ENCODE peak calls at places on chromosomes 11 and 22, in eight cellular contexts. One of them, this sample, is unnamed.

GRCh38 chr11:106990322-106990721 is 28.0 kb downstream of the GUCY1A2 start:
- DNase-seq in AG09309: no peak
- DNase-seq in lung: no peak
- DNase-seq in lower leg skin: no peak
- DNase-seq in coronary artery: no peak
- DNase-seq in endothelial cell: no peak
- DNase-seq in adrenal gland: no peak
- DNase-seq in cardiac muscle cell: no peak
- DNase-seq in this sample: no peak

GRCh38 chr11:61747389-61748285 is 4.8 kb upstream of the MYRF start:
- DNase-seq in AG09309: no peak
- DNase-seq in lung: peak
- DNase-seq in lower leg skin: peak
- DNase-seq in coronary artery: no peak
- DNase-seq in endothelial cell: peak
- DNase-seq in adrenal gland: peak
- DNase-seq in cardiac muscle cell: peak
- DNase-seq in this sample: peak

GRCh38 chr11:42840856-42841255 is 470.9 kb upstream of the API5 start:
- DNase-seq in AG09309: no peak
- DNase-seq in lung: no peak
- DNase-seq in lower leg skin: no peak
- DNase-seq in coronary artery: no peak
- DNase-seq in endothelial cell: no peak
- DNase-seq in adrenal gland: no peak
- DNase-seq in cardiac muscle cell: no peak
- DNase-seq in this sample: no peak

GRCh38 chr11:15985127-15985862 is 371.1 kb downstream of the SOX6 start:
- DNase-seq in AG09309: no peak
- DNase-seq in lung: peak
- DNase-seq in lower leg skin: no peak
- DNase-seq in coronary artery: no peak
- DNase-seq in endothelial cell: no peak
- DNase-seq in adrenal gland: no peak
- DNase-seq in cardiac muscle cell: peak
- DNase-seq in this sample: no peak

GRCh38 chr11:106608677-106609076 is 409.6 kb downstream of the GUCY1A2 start:
- DNase-seq in AG09309: peak
- DNase-seq in lung: no peak
- DNase-seq in lower leg skin: no peak
- DNase-seq in coronary artery: no peak
- DNase-seq in endothelial cell: no peak
- DNase-seq in adrenal gland: no peak
- DNase-seq in cardiac muscle cell: peak
- DNase-seq in this sample: no peak

GRCh38 chr11:15286465-15286864 is 171.7 kb downstream of the INSC start:
- DNase-seq in AG09309: no peak
- DNase-seq in lung: no peak
- DNase-seq in lower leg skin: no peak
- DNase-seq in coronary artery: no peak
- DNase-seq in endothelial cell: no peak
- DNase-seq in adrenal gland: no peak
- DNase-seq in cardiac muscle cell: no peak
- DNase-seq in this sample: no peak

GRCh38 chr22:28025866-28026575 is 107.0 kb upstream of the PITPNB start:
- DNase-seq in AG09309: no peak
- DNase-seq in lung: no peak
- DNase-seq in lower leg skin: peak
- DNase-seq in coronary artery: no peak
- DNase-seq in endothelial cell: no peak
- DNase-seq in adrenal gland: peak
- DNase-seq in cardiac muscle cell: no peak
- DNase-seq in this sample: no peak

GRCh38 chr22:44891293-44891747 is 118.5 kb downstream of the PHF21B start:
- DNase-seq in AG09309: no peak
- DNase-seq in lung: no peak
- DNase-seq in lower leg skin: peak
- DNase-seq in coronary artery: peak
- DNase-seq in endothelial cell: no peak
- DNase-seq in adrenal gland: no peak
- DNase-seq in cardiac muscle cell: no peak
- DNase-seq in this sample: no peak

GRCh38 chr22:29311468-29312217 is 3.9 kb downstream of the RASL10A start:
- DNase-seq in AG09309: no peak
- DNase-seq in lung: no peak
- DNase-seq in lower leg skin: peak
- DNase-seq in coronary artery: no peak
- DNase-seq in endothelial cell: no peak
- DNase-seq in adrenal gland: no peak
- DNase-seq in cardiac muscle cell: peak
- DNase-seq in this sample: no peak

GRCh38 chr22:46105494-46106278 is 44.6 kb upstream of the PPARA start:
- DNase-seq in AG09309: peak
- DNase-seq in lung: no peak
- DNase-seq in lower leg skin: no peak
- DNase-seq in coronary artery: no peak
- DNase-seq in endothelial cell: no peak
- DNase-seq in adrenal gland: peak
- DNase-seq in cardiac muscle cell: peak
- DNase-seq in this sample: no peak

GRCh38 chr11:12430912-12431311 is 53.5 kb downstream of the PARVA start:
- DNase-seq in AG09309: peak
- DNase-seq in lung: peak
- DNase-seq in lower leg skin: peak
- DNase-seq in coronary artery: peak
- DNase-seq in endothelial cell: no peak
- DNase-seq in adrenal gland: peak
- DNase-seq in cardiac muscle cell: peak
- DNase-seq in this sample: peak

DNA sequence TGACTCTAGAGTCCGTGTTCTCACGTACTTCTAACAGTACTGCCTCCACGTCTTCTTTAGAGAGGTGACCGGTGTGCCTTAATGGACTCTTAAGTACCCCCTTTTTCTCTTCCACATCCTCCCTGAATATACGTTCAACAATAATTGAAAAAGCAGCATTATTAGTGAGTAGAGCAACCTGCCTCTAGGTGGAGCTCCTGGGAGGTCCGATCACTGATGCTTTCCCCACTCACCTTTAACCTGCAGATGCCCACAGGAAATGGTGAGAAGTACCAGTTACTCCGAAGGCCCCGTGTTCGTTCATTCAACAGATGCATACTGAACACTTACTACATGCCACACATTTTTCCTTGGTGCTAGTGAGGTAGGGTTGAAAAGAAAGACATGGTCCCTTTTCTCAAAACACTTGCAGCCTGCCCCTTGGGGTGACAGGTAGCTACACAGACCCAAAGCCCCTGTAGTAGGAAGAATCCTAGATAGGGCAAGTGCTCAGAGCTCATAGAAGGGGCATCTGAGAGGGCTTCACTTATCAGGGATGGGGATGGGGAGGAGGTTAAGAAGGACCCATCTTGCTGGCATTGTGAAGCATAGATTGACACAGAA is 72.7 kb downstream of the FEZ1 start:
- DNase-seq in AG09309: no peak
- DNase-seq in lung: no peak
- DNase-seq in lower leg skin: no peak
- DNase-seq in coronary artery: no peak
- DNase-seq in endothelial cell: no peak
- DNase-seq in adrenal gland: no peak
- DNase-seq in cardiac muscle cell: no peak
- DNase-seq in this sample: no peak
- TF ChIP-seq CTCF in AG09309: peak
- TF ChIP-seq CTCF in lung: no peak
- TF ChIP-seq CTCF in lower leg skin: no peak
- TF ChIP-seq CTCF in coronary artery: no peak
- TF ChIP-seq CTCF in endothelial cell: peak
- TF ChIP-seq CTCF in adrenal gland: no peak
- TF ChIP-seq CTCF in cardiac muscle cell: peak
- TF ChIP-seq CTCF in this sample: peak

GRCh38 chr11:80107415-80107814 is 666.6 kb upstream of the TENM4 start:
- DNase-seq in AG09309: no peak
- DNase-seq in lung: no peak
- DNase-seq in lower leg skin: no peak
- DNase-seq in coronary artery: no peak
- DNase-seq in endothelial cell: no peak
- DNase-seq in adrenal gland: no peak
- DNase-seq in cardiac muscle cell: no peak
- DNase-seq in this sample: no peak

GRCh38 chr11:80109031-80109430 is 668.2 kb upstream of the TENM4 start:
- DNase-seq in AG09309: no peak
- DNase-seq in lung: no peak
- DNase-seq in lower leg skin: no peak
- DNase-seq in coronary artery: no peak
- DNase-seq in endothelial cell: no peak
- DNase-seq in adrenal gland: no peak
- DNase-seq in cardiac muscle cell: no peak
- DNase-seq in this sample: no peak

GRCh38 chr11:80104196-80104595 is 663.4 kb upstream of the TENM4 start:
- DNase-seq in AG09309: peak
- DNase-seq in lung: no peak
- DNase-seq in lower leg skin: no peak
- DNase-seq in coronary artery: no peak
- DNase-seq in endothelial cell: no peak
- DNase-seq in adrenal gland: no peak
- DNase-seq in cardiac muscle cell: no peak
- DNase-seq in this sample: no peak

GRCh38 chr11:80103149-80103859 is 662.5 kb upstream of the TENM4 start:
- DNase-seq in AG09309: peak
- DNase-seq in lung: no peak
- DNase-seq in lower leg skin: no peak
- DNase-seq in coronary artery: no peak
- DNase-seq in endothelial cell: no peak
- DNase-seq in adrenal gland: no peak
- DNase-seq in cardiac muscle cell: peak
- DNase-seq in this sample: no peak
- TF ChIP-seq CTCF in AG09309: no peak
- TF ChIP-seq CTCF in lung: no peak
- TF ChIP-seq CTCF in lower leg skin: no peak
- TF ChIP-seq CTCF in coronary artery: no peak
- TF ChIP-seq CTCF in endothelial cell: no peak
- TF ChIP-seq CTCF in adrenal gland: no peak
- TF ChIP-seq CTCF in cardiac muscle cell: no peak
- TF ChIP-seq CTCF in this sample: no peak

GRCh38 chr22:43890901-43891331 is 897 bp downstream of the PNPLA5 start:
- DNase-seq in AG09309: no peak
- DNase-seq in lung: no peak
- DNase-seq in lower leg skin: no peak
- DNase-seq in coronary artery: no peak
- DNase-seq in endothelial cell: no peak
- DNase-seq in adrenal gland: no peak
- DNase-seq in cardiac muscle cell: no peak
- DNase-seq in this sample: no peak

GRCh38 chr22:43887391-43887790 is 4.4 kb downstream of the PNPLA5 start:
- DNase-seq in AG09309: no peak
- DNase-seq in lung: no peak
- DNase-seq in lower leg skin: no peak
- DNase-seq in coronary artery: no peak
- DNase-seq in endothelial cell: no peak
- DNase-seq in adrenal gland: no peak
- DNase-seq in cardiac muscle cell: no peak
- DNase-seq in this sample: no peak

GRCh38 chr22:43888740-43889139 is 3.1 kb downstream of the PNPLA5 start:
- DNase-seq in AG09309: no peak
- DNase-seq in lung: no peak
- DNase-seq in lower leg skin: peak
- DNase-seq in coronary artery: no peak
- DNase-seq in endothelial cell: no peak
- DNase-seq in adrenal gland: no peak
- DNase-seq in cardiac muscle cell: no peak
- DNase-seq in this sample: no peak

GRCh38 chr22:43891360-43892182 is at the start of gene PNPLA5:
- DNase-seq in AG09309: no peak
- DNase-seq in lung: no peak
- DNase-seq in lower leg skin: no peak
- DNase-seq in coronary artery: no peak
- DNase-seq in endothelial cell: no peak
- DNase-seq in adrenal gland: no peak
- DNase-seq in cardiac muscle cell: no peak
- DNase-seq in this sample: no peak

GRCh38 chr22:43889366-43890253 is 2.2 kb downstream of the PNPLA5 start:
- DNase-seq in AG09309: no peak
- DNase-seq in lung: no peak
- DNase-seq in lower leg skin: no peak
- DNase-seq in coronary artery: no peak
- DNase-seq in endothelial cell: no peak
- DNase-seq in adrenal gland: no peak
- DNase-seq in cardiac muscle cell: peak
- DNase-seq in this sample: no peak
- TF ChIP-seq CTCF in AG09309: peak
- TF ChIP-seq CTCF in lung: no peak
- TF ChIP-seq CTCF in lower leg skin: no peak
- TF ChIP-seq CTCF in coronary artery: no peak
- TF ChIP-seq CTCF in endothelial cell: no peak
- TF ChIP-seq CTCF in adrenal gland: no peak
- TF ChIP-seq CTCF in cardiac muscle cell: no peak
- TF ChIP-seq CTCF in this sample: no peak

DNA sequence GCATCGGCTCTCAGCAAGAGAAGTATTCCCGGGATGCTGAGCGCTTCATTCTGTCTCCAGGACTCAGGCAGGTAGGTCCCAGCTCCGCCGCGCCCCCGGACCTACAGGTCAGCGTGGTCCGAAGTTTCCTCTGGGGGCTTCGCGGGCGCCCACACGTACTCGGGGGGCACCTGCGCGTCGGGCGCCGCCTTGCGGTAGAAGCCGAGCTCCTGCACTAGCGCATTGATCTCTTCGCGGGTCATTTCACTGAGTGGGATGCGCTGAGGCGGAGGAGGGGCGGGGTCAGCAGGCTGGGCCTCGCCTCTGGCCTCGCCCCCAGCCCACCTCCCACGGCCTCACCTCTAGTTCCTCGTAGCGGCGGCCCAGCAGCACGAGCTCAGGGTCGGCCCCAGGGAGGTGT is 2.5 kb downstream of the SELENOM start:
- DNase-seq in AG09309: no peak
- DNase-seq in lung: no peak
- DNase-seq in lower leg skin: peak
- DNase-seq in coronary artery: no peak
- DNase-seq in endothelial cell: peak
- DNase-seq in adrenal gland: no peak
- DNase-seq in cardiac muscle cell: no peak
- DNase-seq in this sample: no peak
- TF ChIP-seq CTCF in AG09309: peak
- TF ChIP-seq CTCF in lung: no peak
- TF ChIP-seq CTCF in lower leg skin: no peak
- TF ChIP-seq CTCF in coronary artery: peak
- TF ChIP-seq CTCF in endothelial cell: peak
- TF ChIP-seq CTCF in adrenal gland: no peak
- TF ChIP-seq CTCF in cardiac muscle cell: peak
- TF ChIP-seq CTCF in this sample: peak